ENCODE peak calls at places on chromosome 13, in six cellular contexts. One of them, this sample, is unnamed. For H3K4me1 and H3K9me3, the result is how much of the 10 kb centered on the place peaks cover.

GRCh38 chr13:110023729-110024645 is 237.6 kb upstream of the IRS2 start:
- DNase-seq in heart right ventricle: peak
- DNase-seq in PC-9: no peak
- DNase-seq in SJSA1: peak
- DNase-seq in naive thymus-derived CD4-positive, alpha-beta T cell: no peak
- DNase-seq in endodermal cell: no peak
- DNase-seq in this sample: no peak

GRCh38 chr13:101523154-101523669 is 70.7 kb downstream of the ITGBL1 start:
- DNase-seq in SJSA1: no peak
- DNase-seq in naive thymus-derived CD4-positive, alpha-beta T cell: no peak
- DNase-seq in PC-9: peak
- DNase-seq in heart right ventricle: no peak
- DNase-seq in endodermal cell: no peak
- DNase-seq in this sample: no peak

GRCh38 chr13:77893066-77893465 is 25.6 kb downstream of the EDNRB start:
- DNase-seq in heart right ventricle: no peak
- DNase-seq in PC-9: no peak
- DNase-seq in naive thymus-derived CD4-positive, alpha-beta T cell: no peak
- DNase-seq in endodermal cell: no peak
- DNase-seq in SJSA1: no peak
- DNase-seq in this sample: no peak

GRCh38 chr13:66264976-66265375 is 965.2 kb downstream of the PCDH9 start:
- DNase-seq in naive thymus-derived CD4-positive, alpha-beta T cell: no peak
- DNase-seq in PC-9: no peak
- DNase-seq in heart right ventricle: no peak
- DNase-seq in endodermal cell: no peak
- DNase-seq in SJSA1: no peak
- DNase-seq in this sample: no peak

GRCh38 chr13:51601601-51602348 is 17.5 kb downstream of the WDFY2 start:
- DNase-seq in naive thymus-derived CD4-positive, alpha-beta T cell: no peak
- DNase-seq in PC-9: peak
- DNase-seq in heart right ventricle: no peak
- DNase-seq in SJSA1: no peak
- DNase-seq in endodermal cell: no peak
- DNase-seq in this sample: no peak

GRCh38 chr13:73715114-73715909 is 418.9 kb downstream of the KLF12 start:
- DNase-seq in naive thymus-derived CD4-positive, alpha-beta T cell: peak
- DNase-seq in PC-9: no peak
- DNase-seq in heart right ventricle: no peak
- DNase-seq in SJSA1: no peak
- DNase-seq in endodermal cell: no peak
- DNase-seq in this sample: peak

GRCh38 chr13:50531917-50532899 is 311.3 kb downstream of the DLEU7 start:
- DNase-seq in PC-9: no peak
- DNase-seq in endodermal cell: no peak
- DNase-seq in naive thymus-derived CD4-positive, alpha-beta T cell: no peak
- DNase-seq in heart right ventricle: no peak
- DNase-seq in SJSA1: no peak
- DNase-seq in this sample: no peak

GRCh38 chr13:36310417-36311108 is 12.9 kb upstream of the CCDC169 start:
- DNase-seq in heart right ventricle: no peak
- DNase-seq in endodermal cell: no peak
- DNase-seq in naive thymus-derived CD4-positive, alpha-beta T cell: no peak
- DNase-seq in SJSA1: no peak
- DNase-seq in PC-9: no peak
- DNase-seq in this sample: no peak

GRCh38 chr13:32735859-32736258 is 149.6 kb downstream of the PDS5B start:
- DNase-seq in heart right ventricle: no peak
- DNase-seq in SJSA1: no peak
- DNase-seq in naive thymus-derived CD4-positive, alpha-beta T cell: no peak
- DNase-seq in endodermal cell: no peak
- DNase-seq in PC-9: no peak
- DNase-seq in this sample: no peak

GRCh38 chr13:23322353-23323336 is 110.9 kb downstream of the SACS start:
- DNase-seq in endodermal cell: no peak
- DNase-seq in PC-9: no peak
- DNase-seq in naive thymus-derived CD4-positive, alpha-beta T cell: no peak
- DNase-seq in SJSA1: no peak
- DNase-seq in heart right ventricle: no peak
- DNase-seq in this sample: no peak

GRCh38 chr13:42043676-42044075 is 4.8 kb upstream of the DGKH start:
- DNase-seq in PC-9: no peak
- DNase-seq in endodermal cell: no peak
- DNase-seq in naive thymus-derived CD4-positive, alpha-beta T cell: no peak
- DNase-seq in heart right ventricle: no peak
- DNase-seq in SJSA1: no peak
- DNase-seq in this sample: no peak

GRCh38 chr13:42048625-42049453 is at the start of gene DGKH:
- DNase-seq in heart right ventricle: peak
- DNase-seq in naive thymus-derived CD4-positive, alpha-beta T cell: peak
- DNase-seq in SJSA1: peak
- DNase-seq in PC-9: peak
- DNase-seq in endodermal cell: peak
- DNase-seq in this sample: peak

GRCh38 chr13:42047561-42048322 is 706 bp upstream of the DGKH start:
- DNase-seq in SJSA1: peak
- DNase-seq in naive thymus-derived CD4-positive, alpha-beta T cell: peak
- DNase-seq in heart right ventricle: peak
- DNase-seq in endodermal cell: peak
- DNase-seq in PC-9: no peak
- DNase-seq in this sample: no peak

GRCh38 chr13:42048323-42048624 is 174 bp upstream of the DGKH start:
- DNase-seq in heart right ventricle: no peak
- DNase-seq in SJSA1: no peak
- DNase-seq in naive thymus-derived CD4-positive, alpha-beta T cell: no peak
- DNase-seq in endodermal cell: no peak
- DNase-seq in PC-9: no peak
- DNase-seq in this sample: no peak

GRCh38 chr13:42046448-42046847 is 2.0 kb upstream of the DGKH start:
- DNase-seq in SJSA1: no peak
- DNase-seq in endodermal cell: no peak
- DNase-seq in PC-9: no peak
- DNase-seq in naive thymus-derived CD4-positive, alpha-beta T cell: no peak
- DNase-seq in heart right ventricle: no peak
- DNase-seq in this sample: no peak
- H3K4me1 ChIP-seq in SJSA1: under half
- H3K4me1 ChIP-seq in endodermal cell: under half
- H3K4me1 ChIP-seq in PC-9: under half
- H3K4me1 ChIP-seq in naive thymus-derived CD4-positive, alpha-beta T cell: under half
- H3K4me1 ChIP-seq in heart right ventricle: under half
- H3K4me1 ChIP-seq in this sample: under half

GRCh38 chr13:79407349-79407979 is 1.4 kb upstream of the RBM26 start:
- DNase-seq in SJSA1: no peak
- DNase-seq in endodermal cell: no peak
- DNase-seq in naive thymus-derived CD4-positive, alpha-beta T cell: no peak
- DNase-seq in PC-9: no peak
- DNase-seq in heart right ventricle: no peak
- DNase-seq in this sample: no peak
- H3K27ac ChIP-seq in SJSA1: no peak
- H3K27ac ChIP-seq in endodermal cell: no peak
- H3K27ac ChIP-seq in naive thymus-derived CD4-positive, alpha-beta T cell: peak
- H3K27ac ChIP-seq in PC-9: no peak
- H3K27ac ChIP-seq in heart right ventricle: no peak
- H3K27ac ChIP-seq in this sample: no peak

GRCh38 chr13:18964942-18965341 is 216.7 kb downstream of the TUBA3C start:
- DNase-seq in SJSA1: no peak
- DNase-seq in heart right ventricle: no peak
- DNase-seq in endodermal cell: no peak
- DNase-seq in naive thymus-derived CD4-positive, alpha-beta T cell: no peak
- DNase-seq in PC-9: no peak
- DNase-seq in this sample: no peak
- H3K9me3 ChIP-seq in SJSA1: under half
- H3K9me3 ChIP-seq in heart right ventricle: under half
- H3K9me3 ChIP-seq in endodermal cell: half or more
- H3K9me3 ChIP-seq in naive thymus-derived CD4-positive, alpha-beta T cell: under half
- H3K9me3 ChIP-seq in PC-9: under half
- H3K9me3 ChIP-seq in this sample: under half

GRCh38 chr13:44230071-44230470 is 143.6 kb upstream of the SERP2 start:
- DNase-seq in heart right ventricle: no peak
- DNase-seq in SJSA1: peak
- DNase-seq in PC-9: no peak
- DNase-seq in naive thymus-derived CD4-positive, alpha-beta T cell: no peak
- DNase-seq in endodermal cell: no peak
- DNase-seq in this sample: no peak

GRCh38 chr13:44230736-44231135 is 142.9 kb upstream of the SERP2 start:
- DNase-seq in SJSA1: peak
- DNase-seq in naive thymus-derived CD4-positive, alpha-beta T cell: no peak
- DNase-seq in PC-9: peak
- DNase-seq in heart right ventricle: no peak
- DNase-seq in endodermal cell: no peak
- DNase-seq in this sample: no peak

GRCh38 chr13:44234566-44234965 is 139.1 kb upstream of the SERP2 start:
- DNase-seq in SJSA1: no peak
- DNase-seq in heart right ventricle: no peak
- DNase-seq in PC-9: no peak
- DNase-seq in endodermal cell: no peak
- DNase-seq in naive thymus-derived CD4-positive, alpha-beta T cell: no peak
- DNase-seq in this sample: no peak

GRCh38 chr13:44231786-44232516 is 141.7 kb upstream of the SERP2 start:
- DNase-seq in PC-9: peak
- DNase-seq in naive thymus-derived CD4-positive, alpha-beta T cell: no peak
- DNase-seq in heart right ventricle: peak
- DNase-seq in SJSA1: peak
- DNase-seq in endodermal cell: peak
- DNase-seq in this sample: no peak

DNA sequence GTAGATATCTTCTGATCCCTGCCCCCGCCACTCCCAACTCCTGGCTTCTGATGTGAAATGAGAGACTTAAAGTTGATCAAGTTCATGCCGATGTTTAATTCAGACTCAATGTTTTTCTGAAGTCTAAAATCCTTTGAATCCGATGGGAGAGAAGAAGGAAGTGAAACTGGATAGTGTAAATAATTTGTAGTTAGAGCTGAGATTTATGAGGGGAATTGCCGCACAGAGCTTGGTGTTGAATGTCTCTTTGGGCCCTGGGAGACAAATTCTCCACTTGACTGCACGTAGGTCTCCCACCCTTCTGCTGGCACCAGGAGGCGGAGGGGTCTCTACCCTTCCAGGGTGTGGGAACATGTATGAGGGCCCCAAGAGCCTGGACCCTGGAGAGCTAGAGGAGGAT is 140.9 kb upstream of the SERP2 start:
- DNase-seq in SJSA1: peak
- DNase-seq in endodermal cell: no peak
- DNase-seq in PC-9: no peak
- DNase-seq in heart right ventricle: no peak
- DNase-seq in naive thymus-derived CD4-positive, alpha-beta T cell: no peak
- DNase-seq in this sample: no peak
- H3K4me1 ChIP-seq in SJSA1: half or more
- H3K4me1 ChIP-seq in endodermal cell: under half
- H3K4me1 ChIP-seq in PC-9: under half
- H3K4me1 ChIP-seq in heart right ventricle: under half
- H3K4me1 ChIP-seq in naive thymus-derived CD4-positive, alpha-beta T cell: under half
- H3K4me1 ChIP-seq in this sample: under half

This sample was measured in CD8-positive, alpha-beta T cell.